ENCODE peak calls at places on chromosomes 7 and 10, in four cellular contexts. One of them, this sample, is unnamed.

GRCh38 chr10:31037749-31038148 is 6.1 kb upstream of the ZNF438 start:
- DNase-seq in chondrocyte: no peak
- DNase-seq in GF-D8: peak
- DNase-seq in PC-9: no peak
- DNase-seq in this sample: no peak

GRCh38 chr10:70617798-70618568 is 15.4 kb upstream of the PRF1 start:
- DNase-seq in chondrocyte: no peak
- DNase-seq in GF-D8: no peak
- DNase-seq in PC-9: no peak
- DNase-seq in this sample: no peak

GRCh38 chr10:49280001-49280408 is 19.0 kb upstream of the C10orf71 start:
- DNase-seq in chondrocyte: no peak
- DNase-seq in GF-D8: peak
- DNase-seq in PC-9: no peak
- DNase-seq in this sample: peak

GRCh38 chr7:91634485-91635177 is 245.9 kb downstream of the MTERF1 start:
- DNase-seq in chondrocyte: no peak
- DNase-seq in GF-D8: no peak
- DNase-seq in PC-9: no peak
- DNase-seq in this sample: no peak

GRCh38 chr10:78330884-78331283 is 297.2 kb downstream of the RPS24 start:
- DNase-seq in chondrocyte: no peak
- DNase-seq in GF-D8: no peak
- DNase-seq in PC-9: no peak
- DNase-seq in this sample: no peak

GRCh38 chr10:62728479-62728878 is 76.0 kb upstream of the ADO start:
- DNase-seq in chondrocyte: no peak
- DNase-seq in GF-D8: no peak
- DNase-seq in PC-9: no peak
- DNase-seq in this sample: no peak

GRCh38 chr10:112131361-112131760 is 52.2 kb downstream of the GPAM start:
- DNase-seq in chondrocyte: no peak
- DNase-seq in GF-D8: no peak
- DNase-seq in PC-9: no peak
- DNase-seq in this sample: no peak

GRCh38 chr7:129553861-129554530 is 51.7 kb downstream of the SMKR1 start:
- DNase-seq in chondrocyte: no peak
- DNase-seq in GF-D8: no peak
- DNase-seq in PC-9: no peak
- DNase-seq in this sample: no peak

GRCh38 chr10:42754155-42755027 is 28.2 kb upstream of the BMS1 start:
- DNase-seq in chondrocyte: no peak
- DNase-seq in GF-D8: no peak
- DNase-seq in PC-9: no peak
- DNase-seq in this sample: no peak

This sample was measured in GDM1.